ENCODE peak calls at places on chromosomes 11 and 22, in seven cellular contexts. H, L, E, Q, S, B and C are unnamed samples.

GRCh38 chr22:20080776-20081654 is 974 bp downstream of the DGCR8 start:
- DNase-seq in H (no peak), L (no peak), E (peak; percentile 53), Q (no peak), S (peak; percentile 35), B (peak; percentile 45), C (no peak)

GRCh38 chr11:33987975-33988580 is 63.5 kb upstream of the CAPRIN1 start:
- DNase-seq in H (peak; percentile 56), L (peak; percentile 67), E (peak; percentile 84), Q (peak; percentile 61), S (peak; percentile 87), B (peak; percentile 80), C (no peak)

GRCh38 chr11:123054301-123055065 is 7.5 kb downstream of the HSPA8 start:
- DNase-seq in H (no peak), L (no peak), E (peak; percentile 67), Q (no peak), S (peak; percentile 85), B (peak; percentile 51), C (no peak)

GRCh38 chr11:8732276-8732675 is 49.7 kb downstream of the RPL27A start:
- DNase-seq in H (no peak), L (no peak), E (no peak), Q (no peak), S (no peak), B (no peak), C (no peak)

GRCh38 chr11:64429970-64430369 is 71.0 kb downstream of the RPS6KA4 start:
- DNase-seq in H (no peak), L (no peak), E (no peak), Q (no peak), S (no peak), B (no peak), C (no peak)

GRCh38 chr22:50503475-50504145 is 3.9 kb downstream of the LMF2 start:
- DNase-seq in H (no peak), L (no peak), E (no peak), Q (no peak), S (no peak), B (peak; percentile 56), C (no peak)

GRCh38 chr22:38205261-38206128 is 3.7 kb downstream of the MAFF start:
- DNase-seq in H (no peak), L (no peak), E (peak; percentile 88), Q (no peak), S (no peak), B (no peak), C (no peak)

GRCh38 chr22:23774922-23775436 is 2.3 kb downstream of the MMP11 start:
- DNase-seq in H (no peak), L (no peak), E (peak; percentile 77), Q (no peak), S (no peak), B (no peak), C (no peak)

GRCh38 chr11:69656536-69657455 is 15.8 kb downstream of the CCND1 start:
- DNase-seq in H (no peak), L (no peak), E (no peak), Q (no peak), S (no peak), B (no peak), C (no peak)

GRCh38 chr11:65894034-65894591 is 3.6 kb downstream of the CCDC85B start:
- DNase-seq in H (no peak), L (no peak), E (no peak), Q (peak; percentile 26), S (no peak), B (peak; percentile 64), C (no peak)

GRCh38 chr11:79400717-79401330 is 40.0 kb downstream of the TENM4 start:
- DNase-seq in H (no peak), L (no peak), E (no peak), Q (no peak), S (peak; percentile 2), B (no peak), C (no peak)

GRCh38 chr11:74522776-74523175 is 29.3 kb upstream of the LIPT2 start:
- DNase-seq in H (no peak), L (no peak), E (no peak), Q (no peak), S (no peak), B (no peak), C (no peak)